ENCODE peak calls at places on chromosome 19, in eight cellular contexts. K is ovary; C is neural crest cell; E is AG04450; L is fibroblast of lung; U is fibroblast of mammary gland; D is nephron progenitor cell; N is CD4-positive, alpha-beta T cell. B is an unnamed sample.

GRCh38 chr19:16896098-16896912 is 7.5 kb downstream of the F2RL3 start:
- DNase-seq in U (no peak), K (peak), L (no peak), C (peak), N (no peak), D (peak), E (no peak), B (no peak)

GRCh38 chr19:47445937-47446402 is 25.7 kb downstream of the SLC8A2 start:
- DNase-seq in C (no peak), K (peak), E (no peak), N (peak), L (no peak), U (no peak), D (peak), B (peak)

GRCh38 chr19:6475321-6476108 is 6.1 kb downstream of the DENND1C start:
- DNase-seq in N (no peak), E (no peak), U (no peak), K (no peak), L (no peak), C (no peak), D (peak), B (no peak)

GRCh38 chr19:39987596-39987995 is 9.3 kb upstream of the ZNF546 start:
- DNase-seq in D (no peak), N (no peak), K (no peak), U (no peak), L (no peak), C (no peak), E (no peak), B (no peak)

GRCh38 chr19:19588546-19588945 is 29.9 kb downstream of the PBX4 start:
- DNase-seq in N (no peak), U (peak), L (no peak), D (no peak), E (no peak), K (no peak), C (no peak), B (no peak)

GRCh38 chr19:21314676-21315075 is 14.5 kb downstream of the ZNF708 start:
- DNase-seq in D (no peak), U (peak), K (no peak), L (peak), E (no peak), C (no peak), N (no peak), B (no peak)

GRCh38 chr19:8158411-8159074 is 9.2 kb upstream of the FBN3 start:
- DNase-seq in K (no peak), N (no peak), D (peak), E (peak), L (peak), C (peak), U (peak), B (peak)

GRCh38 chr19:16073988-16074387 is 2.3 kb upstream of the TPM4 start:
- DNase-seq in D (no peak), L (no peak), C (no peak), K (no peak), U (no peak), E (no peak), N (no peak), B (no peak)

GRCh38 chr19:29636553-29637325 is 28.5 kb upstream of the PLEKHF1 start:
- DNase-seq in L (no peak), C (no peak), U (no peak), D (no peak), K (no peak), N (no peak), E (no peak), B (no peak)

GRCh38 chr19:43532571-43532961 is 422 bp upstream of the ZNF575 start:
- DNase-seq in K (peak), L (no peak), C (peak), N (no peak), E (no peak), D (no peak), U (no peak), B (peak)

GRCh38 chr19:55655648-55656040 is 809 bp downstream of the U2AF2 start:
- DNase-seq in U (no peak), L (no peak), K (no peak), C (no peak), N (no peak), E (no peak), D (no peak), B (no peak)

GRCh38 chr19:34393031-34393430 is 11.2 kb upstream of the PDCD2L start:
- DNase-seq in N (no peak), E (no peak), D (no peak), U (no peak), C (no peak), L (no peak), K (no peak), B (no peak)

GRCh38 chr19:47362321-47362720 is 13.2 kb downstream of the DHX34 start:
- DNase-seq in L (no peak), E (no peak), N (no peak), D (no peak), K (no peak), U (no peak), C (no peak), B (no peak)

GRCh38 chr19:5801796-5802616 is 2.9 kb upstream of the NRTN start:
- DNase-seq in L (peak), K (no peak), D (peak), N (no peak), C (peak), E (no peak), U (peak), B (no peak)

GRCh38 chr19:14198384-14199376 is 7.3 kb downstream of the ADGRL1 start:
- DNase-seq in N (no peak), C (no peak), E (no peak), K (no peak), D (no peak), L (no peak), U (no peak), B (no peak)

GRCh38 chr19:35712910-35713845 is 4.6 kb upstream of the KMT2B start:
- DNase-seq in L (no peak), D (no peak), E (no peak), K (no peak), N (no peak), C (no peak), U (peak), B (peak)

GRCh38 chr19:5927439-5927821 is 13.4 kb downstream of the CAPS start:
- DNase-seq in C (no peak), U (no peak), K (no peak), D (no peak), L (no peak), N (no peak), E (no peak), B (peak)

GRCh38 chr19:45560686-45561085 is 23.9 kb downstream of the OPA3 start:
- DNase-seq in D (no peak), E (no peak), N (no peak), L (no peak), U (no peak), C (no peak), K (no peak), B (no peak)

GRCh38 chr19:14248578-14249011 is 42.6 kb upstream of the ADGRL1 start:
- DNase-seq in K (peak), U (peak), E (no peak), D (peak), N (peak), L (peak), C (peak), B (peak)

GRCh38 chr19:34661357-34661756 is 15.6 kb downstream of the SCGB2B2 start:
- DNase-seq in U (no peak), L (no peak), E (no peak), K (no peak), C (no peak), D (no peak), N (no peak), B (no peak)

GRCh38 chr19:44900328-44901244 is 5.0 kb upstream of the APOE start:
- DNase-seq in D (no peak), C (no peak), E (no peak), L (no peak), U (no peak), N (no peak), K (no peak), B (no peak)

GRCh38 chr19:58042709-58043340 is 9.0 kb downstream of the ZSCAN1 start:
- DNase-seq in D (no peak), L (no peak), U (no peak), C (no peak), K (no peak), N (no peak), E (no peak), B (no peak)

GRCh38 chr19:3369337-3370213 is 3.2 kb downstream of the NFIC start:
- DNase-seq in C (no peak), L (peak), D (peak), E (no peak), U (peak), K (peak), N (no peak), B (peak)

GRCh38 chr19:4326837-4327251 is 11.8 kb downstream of the STAP2 start:
- DNase-seq in N (no peak), U (no peak), L (no peak), K (peak), E (no peak), D (peak), C (no peak), B (no peak)

GRCh38 chr19:18353378-18354005 is 13.1 kb downstream of the PGPEP1 start:
- DNase-seq in D (no peak), E (no peak), L (no peak), C (no peak), U (no peak), K (no peak), N (no peak), B (no peak)

GRCh38 chr19:15299568-15300409 is 32.5 kb downstream of the BRD4 start:
- DNase-seq in K (no peak), E (peak), N (no peak), U (no peak), D (no peak), C (no peak), L (peak), B (no peak)

GRCh38 chr19:6479836-6480398 is 1.7 kb downstream of the DENND1C start:
- DNase-seq in L (no peak), U (no peak), D (no peak), N (no peak), K (no peak), C (no peak), E (no peak), B (no peak)

DNA sequence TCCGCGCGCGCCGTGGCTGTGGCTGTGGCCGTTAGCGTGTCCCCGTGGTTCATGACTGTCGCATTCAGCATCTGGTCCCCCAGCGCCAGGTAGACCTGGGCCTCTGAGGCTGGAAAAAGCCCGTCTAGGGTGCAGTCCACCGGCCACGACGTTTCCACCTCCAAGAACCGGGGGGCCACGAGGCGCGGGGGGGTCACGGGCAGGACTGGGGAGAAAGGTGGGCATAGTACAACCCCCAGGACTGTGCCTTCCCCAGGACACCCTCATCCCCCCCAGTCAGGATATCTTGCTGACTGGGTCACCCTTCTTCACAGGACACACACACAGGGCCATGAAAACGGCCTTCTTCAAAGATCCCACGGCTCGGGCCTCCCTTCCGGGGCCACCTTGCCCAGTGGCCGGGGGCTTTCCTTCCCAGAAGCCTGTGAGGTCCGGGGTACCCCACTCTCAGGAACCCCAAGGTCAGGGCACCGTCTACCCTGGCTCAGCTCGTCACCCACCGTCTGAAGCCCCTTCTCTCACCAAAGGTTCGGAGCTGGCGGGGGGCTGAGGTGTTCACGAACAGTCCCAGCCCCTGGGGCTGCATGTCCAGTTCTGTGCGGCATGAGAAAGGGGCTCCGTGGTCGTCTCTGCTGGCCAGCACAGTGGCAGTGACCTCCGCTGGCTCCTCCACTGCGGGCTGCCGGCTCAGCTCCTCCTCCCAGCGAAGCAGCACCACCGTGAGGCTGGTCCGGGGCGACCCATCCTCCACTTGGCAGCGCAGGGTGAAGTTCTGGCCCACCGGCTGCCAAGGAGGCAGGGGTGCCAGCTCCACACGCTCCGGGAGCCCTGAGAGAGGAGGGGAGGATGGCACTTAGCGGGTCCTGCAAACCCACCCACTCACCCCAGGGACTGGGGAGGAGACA is 2.1 kb upstream of the RAVER1 start:
- DNase-seq in N (no peak), K (peak), E (no peak), L (no peak), C (no peak), U (no peak), D (peak), B (no peak)
- TF ChIP-seq CTCF in N (no peak), K (no peak), E (no peak), L (no peak), C (peak), U (no peak), D (no peak), B (no peak)

GRCh38 chr19:42028304-42029216 is 34.5 kb upstream of the ATP1A3 start:
- DNase-seq in E (no peak), K (no peak), U (no peak), N (no peak), L (no peak), C (peak), D (peak), B (peak)
- TF ChIP-seq CTCF in E (peak), K (no peak), U (peak), N (peak), L (peak), C (peak), D (peak), B (peak)

GRCh38 chr19:32041681-32042292 is 303.6 kb upstream of the ZNF507 start:
- DNase-seq in E (no peak), U (peak), C (peak), K (peak), D (peak), L (peak), N (no peak), B (no peak)
- TF ChIP-seq CTCF in E (peak), U (peak), C (peak), K (peak), D (peak), L (peak), N (no peak), B (no peak)

GRCh38 chr19:38443458-38444001 is 10.0 kb downstream of the RYR1 start:
- DNase-seq in K (no peak), D (no peak), U (no peak), E (no peak), N (no peak), L (no peak), C (no peak), B (no peak)

GRCh38 chr19:38442736-38443135 is 9.2 kb downstream of the RYR1 start:
- DNase-seq in L (no peak), C (no peak), E (no peak), N (no peak), K (no peak), D (no peak), U (no peak), B (no peak)

GRCh38 chr19:38440592-38440991 is 7.1 kb downstream of the RYR1 start:
- DNase-seq in E (no peak), K (no peak), N (no peak), L (no peak), C (no peak), U (no peak), D (no peak), B (no peak)

GRCh38 chr19:38444026-38444425 is 10.5 kb downstream of the RYR1 start:
- DNase-seq in C (no peak), L (no peak), K (no peak), E (no peak), U (no peak), D (no peak), N (no peak), B (no peak)

DNA sequence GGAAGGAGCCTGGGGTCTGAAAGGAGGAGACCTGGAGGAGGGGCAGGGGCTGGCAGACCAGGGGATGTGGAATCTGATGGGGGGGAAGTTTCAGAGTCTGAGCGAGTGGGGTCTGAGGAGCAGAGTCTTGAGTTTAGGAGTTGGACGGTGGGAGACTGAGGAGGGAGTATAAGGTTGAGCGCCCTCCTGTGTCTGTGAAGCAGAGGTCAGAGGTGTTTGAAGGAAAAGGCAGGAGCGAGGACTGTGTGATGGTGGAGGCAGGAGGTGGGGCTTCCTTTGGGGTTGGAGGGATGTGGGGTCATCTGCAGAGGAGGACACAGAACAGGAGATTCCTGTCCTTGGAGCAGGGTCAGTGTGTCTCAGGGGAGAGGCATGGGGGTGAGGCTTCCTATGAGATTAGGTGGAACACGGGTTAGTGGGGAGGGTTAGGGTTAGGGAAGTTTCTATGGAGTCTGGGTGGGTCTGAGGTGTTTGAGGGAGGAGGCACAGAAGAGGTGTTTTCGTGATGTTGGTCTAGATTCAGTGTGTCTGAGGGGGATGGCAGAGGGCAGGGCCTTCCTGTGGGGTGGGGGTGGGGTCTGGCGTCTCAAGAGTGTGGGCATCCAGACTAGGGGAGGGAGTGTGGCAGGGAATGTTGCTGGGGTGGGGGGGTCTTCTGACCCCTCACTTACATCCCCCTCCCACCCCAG is 8.3 kb downstream of the RYR1 start:
- DNase-seq in L (no peak), N (no peak), D (peak), K (no peak), E (no peak), C (no peak), U (no peak), B (peak)
- TF ChIP-seq CTCF in L (no peak), N (no peak), D (no peak), K (no peak), E (peak), C (no peak), U (peak), B (peak)

B was measured in GM12865.